ENCODE peak calls at places on chromosomes 11 and 22, in seven cellular contexts. S, J, B, P, H, L and X are unnamed samples.

GRCh38 chr11:83816572-83817187 is 530.5 kb upstream of the CCDC90B start:
- ATAC-seq in L (peak), S (no peak), J (peak), B (no peak), P (no peak), H (peak), X (no peak)

GRCh38 chr11:69461272-69461962 is 20.0 kb upstream of the LINC01488 start:
- ATAC-seq in J (no peak), S (no peak), H (no peak), B (no peak), P (no peak), L (no peak), X (no peak)

GRCh38 chr22:46233231-46233630 is 16.9 kb downstream of the CDPF1 start:
- ATAC-seq in H (peak), P (no peak), J (no peak), B (peak), L (no peak), S (peak), X (peak)

GRCh38 chr11:13111813-13112130 is 102.7 kb downstream of the RASSF10 start:
- ATAC-seq in L (no peak), H (no peak), S (no peak), J (no peak), P (no peak), B (no peak), X (no peak)

GRCh38 chr11:109140857-109141515 is 281.0 kb upstream of the C11orf87 start:
- ATAC-seq in B (no peak), J (no peak), H (no peak), P (no peak), S (no peak), L (no peak), X (no peak)

GRCh38 chr22:33451851-33452469 is 393.8 kb upstream of the SYN3 start:
- ATAC-seq in J (no peak), H (peak), L (no peak), B (peak), S (peak), P (no peak), X (no peak)

GRCh38 chr11:126917531-126918204 is 82.9 kb downstream of the KIRREL3 start:
- ATAC-seq in L (peak), S (no peak), H (peak), P (no peak), B (no peak), J (no peak), X (no peak)

GRCh38 chr22:19896665-19897355 is 42.1 kb upstream of the GNB1L start:
- ATAC-seq in J (peak), B (no peak), S (no peak), P (no peak), L (no peak), H (no peak), X (no peak)

GRCh38 chr22:23565942-23566715 is 14.0 kb downstream of the IGLL1 start:
- ATAC-seq in J (no peak), S (no peak), P (peak), L (peak), H (no peak), B (no peak), X (no peak)

GRCh38 chr11:46533396-46534110 is 60.3 kb downstream of the AMBRA1 start:
- ATAC-seq in S (no peak), L (no peak), P (no peak), J (no peak), H (no peak), B (no peak), X (no peak)

GRCh38 chr11:11856638-11857037 is 14.9 kb downstream of the USP47 start:
- ATAC-seq in S (no peak), B (peak), H (no peak), P (no peak), L (no peak), J (no peak), X (no peak)

GRCh38 chr11:28350216-28350615 is 242.0 kb downstream of the METTL15 start:
- ATAC-seq in J (no peak), H (no peak), B (no peak), P (no peak), L (no peak), S (no peak), X (no peak)

GRCh38 chr11:62792193-62792575 is 378 bp upstream of the TMEM223 start:
- ATAC-seq in J (no peak), P (no peak), L (peak), S (no peak), H (peak), B (peak), X (peak)

GRCh38 chr11:76169473-76169881 is 36.8 kb downstream of the WNT11 start:
- ATAC-seq in J (no peak), P (peak), B (no peak), L (no peak), S (no peak), H (no peak), X (no peak)

GRCh38 chr22:31620756-31621480 is 41.1 kb downstream of the PISD start:
- ATAC-seq in S (no peak), B (no peak), L (no peak), H (no peak), J (no peak), P (no peak), X (no peak)
- TF ChIP-seq POLR2A in S (no peak), B (no peak), L (no peak), H (no peak), J (no peak), P (no peak), X (no peak)

GRCh38 chr11:114179234-114179941 is 116.8 kb upstream of the NNMT start:
- ATAC-seq in P (peak), H (no peak), J (no peak), B (peak), S (peak), L (peak), X (peak)
- TF ChIP-seq POLR2A in P (no peak), H (no peak), J (no peak), B (peak), S (peak), L (no peak), X (peak)

DNA sequence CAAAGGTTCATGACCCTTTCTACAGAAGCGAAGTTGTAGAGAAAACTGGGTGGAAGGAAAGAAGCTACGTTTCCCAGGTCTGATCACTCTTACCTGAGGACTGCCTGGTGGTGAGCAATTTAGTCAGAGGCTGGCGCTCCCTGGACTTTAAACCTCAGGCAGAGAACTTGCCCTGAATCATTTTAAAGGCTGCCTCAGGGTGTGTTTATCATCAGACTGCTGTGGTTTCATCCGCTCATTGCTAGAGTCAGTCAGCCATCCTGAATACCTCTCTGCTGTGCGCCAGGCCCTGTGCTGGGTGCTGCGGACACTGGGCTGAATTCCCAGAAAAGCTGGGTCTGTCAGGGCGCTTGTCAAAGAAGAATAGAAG is 2.7 kb downstream of the DTX4 start:
- ATAC-seq in H (no peak), L (peak), B (no peak), J (no peak), P (peak), S (no peak), X (no peak)
- TF ChIP-seq POLR2A in H (no peak), L (no peak), B (no peak), J (no peak), P (no peak), S (no peak), X (no peak)

GRCh38 chr22:41940853-41941765 is 5.8 kb downstream of the CENPM start:
- ATAC-seq in J (peak), H (peak), B (peak), S (peak), L (peak), P (peak), X (peak)
- TF ChIP-seq POLR2A in J (no peak), H (peak), B (no peak), S (no peak), L (no peak), P (no peak), X (no peak)

GRCh38 chr11:832529-833113 is at the start of gene CD151:
- ATAC-seq in J (peak), L (peak), S (no peak), P (peak), B (no peak), H (peak), X (peak)

GRCh38 chr11:833849-834311 is 1.1 kb downstream of the CD151 start:
- ATAC-seq in B (no peak), L (peak), S (no peak), P (no peak), H (no peak), J (no peak), X (no peak)

GRCh38 chr11:833114-833791 is 501 bp downstream of the CD151 start:
- ATAC-seq in P (peak), L (no peak), S (no peak), H (peak), B (peak), J (peak), X (peak)

GRCh38 chr11:836274-836673 is 3.5 kb downstream of the CD151 start:
- ATAC-seq in S (no peak), L (no peak), H (no peak), B (no peak), P (no peak), J (no peak), X (no peak)

DNA sequence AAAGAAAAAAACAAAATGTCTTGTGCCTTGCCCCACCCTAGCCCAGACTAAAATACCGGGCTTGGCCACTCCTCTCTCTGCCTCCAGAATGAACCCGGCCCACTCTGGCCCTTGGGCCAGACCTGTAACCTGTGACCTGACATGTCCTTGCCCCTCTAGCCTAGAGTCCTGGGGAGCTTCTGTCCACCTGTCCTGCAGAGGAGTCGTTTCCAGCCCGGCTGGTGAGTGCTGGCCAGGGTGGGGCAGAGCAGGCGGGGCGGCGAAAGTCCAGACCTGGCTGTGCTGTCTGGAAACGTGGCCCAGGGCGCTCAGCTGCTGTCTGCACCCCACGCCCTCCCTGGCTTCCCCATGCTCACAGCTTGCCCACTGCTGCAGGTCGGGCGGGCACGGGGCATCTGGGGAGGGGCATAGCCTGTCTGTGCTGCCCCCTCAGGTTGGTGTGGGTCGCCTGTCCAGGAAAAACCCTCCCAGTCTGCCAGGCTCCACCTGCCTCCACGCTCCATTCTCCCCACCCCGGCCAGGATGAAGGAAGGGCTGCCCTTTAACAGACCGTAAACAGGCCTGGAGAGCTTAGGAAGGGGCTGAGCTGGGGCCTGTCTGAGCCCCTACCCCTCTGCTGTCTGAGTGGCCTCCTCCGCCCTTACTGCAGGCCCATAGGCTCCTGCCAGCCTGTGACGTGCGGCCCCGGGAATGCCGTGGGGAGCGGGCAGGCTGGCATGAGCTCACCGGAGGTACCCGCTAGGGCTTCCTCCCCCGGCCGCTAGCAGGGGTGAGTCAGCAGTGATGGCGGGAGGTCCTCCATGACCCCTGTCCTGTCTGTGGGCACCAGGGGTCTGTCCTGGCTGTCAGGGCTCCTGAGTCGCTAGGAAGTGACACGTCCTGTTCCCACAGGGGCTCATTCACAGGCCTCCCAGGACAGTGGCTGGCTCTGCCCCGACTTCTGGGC is 1.9 kb downstream of the CD151 start:
- ATAC-seq in P (no peak), L (peak), B (peak), H (peak), S (peak), J (peak), X (peak)
- TF ChIP-seq POLR2A in P (no peak), L (peak), B (peak), H (no peak), S (peak), J (no peak), X (peak)